ENCODE peak calls at places on chromosomes 13 and 19, in five cellular contexts. One of them, this sample, is unnamed.

GRCh38 chr13:95193509-95194230 is 107.6 kb downstream of the ABCC4 start:
- DNase-seq in H1: no peak
- DNase-seq in mesendoderm: no peak
- DNase-seq in IMR-90: no peak
- DNase-seq in neuronal stem cell: no peak
- DNase-seq in this sample: peak

GRCh38 chr19:11142528-11143171 is 12.9 kb downstream of the SPC24 start:
- DNase-seq in neuronal stem cell: peak
- DNase-seq in IMR-90: peak
- DNase-seq in H1: no peak
- DNase-seq in mesendoderm: peak
- DNase-seq in this sample: peak

GRCh38 chr19:38245826-38246498 is 10.2 kb downstream of the PPP1R14A start:
- DNase-seq in mesendoderm: no peak
- DNase-seq in H1: no peak
- DNase-seq in neuronal stem cell: no peak
- DNase-seq in IMR-90: peak
- DNase-seq in this sample: peak

GRCh38 chr13:80871481-80871880 is 530.6 kb upstream of the SPRY2 start:
- DNase-seq in neuronal stem cell: no peak
- DNase-seq in H1: no peak
- DNase-seq in IMR-90: no peak
- DNase-seq in mesendoderm: peak
- DNase-seq in this sample: no peak

GRCh38 chr13:78398743-78399410 is 204.5 kb downstream of the POU4F1 start:
- DNase-seq in IMR-90: no peak
- DNase-seq in neuronal stem cell: no peak
- DNase-seq in mesendoderm: no peak
- DNase-seq in H1: no peak
- DNase-seq in this sample: no peak

GRCh38 chr13:42970824-42971669 is 21.0 kb downstream of the EPSTI1 start:
- DNase-seq in H1: no peak
- DNase-seq in mesendoderm: peak
- DNase-seq in IMR-90: peak
- DNase-seq in neuronal stem cell: peak
- DNase-seq in this sample: peak

GRCh38 chr13:97142452-97142851 is 79.7 kb upstream of the MBNL2 start:
- DNase-seq in IMR-90: no peak
- DNase-seq in mesendoderm: peak
- DNase-seq in neuronal stem cell: no peak
- DNase-seq in H1: no peak
- DNase-seq in this sample: peak

GRCh38 chr19:15445807-15446376 is 3.9 kb downstream of the WIZ start:
- DNase-seq in IMR-90: no peak
- DNase-seq in H1: no peak
- DNase-seq in mesendoderm: no peak
- DNase-seq in neuronal stem cell: no peak
- DNase-seq in this sample: no peak

GRCh38 chr19:38538793-38539528 is 78.8 kb downstream of the MAP4K1 start:
- DNase-seq in neuronal stem cell: no peak
- DNase-seq in H1: no peak
- DNase-seq in mesendoderm: no peak
- DNase-seq in IMR-90: no peak
- DNase-seq in this sample: no peak

GRCh38 chr13:72141845-72142470 is 275.0 kb upstream of the DACH1 start:
- DNase-seq in neuronal stem cell: no peak
- DNase-seq in mesendoderm: no peak
- DNase-seq in IMR-90: no peak
- DNase-seq in H1: no peak
- DNase-seq in this sample: no peak

GRCh38 chr19:39030854-39031367 is 1.4 kb downstream of the FBXO27 start:
- DNase-seq in neuronal stem cell: peak
- DNase-seq in mesendoderm: peak
- DNase-seq in IMR-90: no peak
- DNase-seq in H1: no peak
- DNase-seq in this sample: peak

GRCh38 chr19:23565256-23565655 is 121.8 kb downstream of the ZNF675 start:
- DNase-seq in neuronal stem cell: no peak
- DNase-seq in H1: no peak
- DNase-seq in IMR-90: no peak
- DNase-seq in mesendoderm: no peak
- DNase-seq in this sample: peak

GRCh38 chr19:42942187-42942789 is 5.3 kb upstream of the PSG7 start:
- DNase-seq in H1: no peak
- DNase-seq in mesendoderm: no peak
- DNase-seq in IMR-90: peak
- DNase-seq in neuronal stem cell: no peak
- DNase-seq in this sample: peak

GRCh38 chr19:45995715-45996385 is 583 bp downstream of the CCDC61 start:
- DNase-seq in mesendoderm: no peak
- DNase-seq in H1: no peak
- DNase-seq in neuronal stem cell: no peak
- DNase-seq in IMR-90: peak
- DNase-seq in this sample: no peak

GRCh38 chr13:59425211-59425721 is 738.5 kb downstream of the DIAPH3 start:
- DNase-seq in IMR-90: peak
- DNase-seq in neuronal stem cell: no peak
- DNase-seq in H1: no peak
- DNase-seq in mesendoderm: no peak
- DNase-seq in this sample: peak

GRCh38 chr19:12567951-12568350 is 16.7 kb upstream of the ZNF564 start:
- DNase-seq in neuronal stem cell: no peak
- DNase-seq in IMR-90: peak
- DNase-seq in mesendoderm: no peak
- DNase-seq in H1: no peak
- DNase-seq in this sample: peak

GRCh38 chr13:86945596-86945995 is 725.6 kb upstream of the SLITRK5 start:
- DNase-seq in H1: no peak
- DNase-seq in IMR-90: no peak
- DNase-seq in mesendoderm: no peak
- DNase-seq in neuronal stem cell: no peak
- DNase-seq in this sample: no peak

GRCh38 chr19:50546527-50547221 is 21.6 kb downstream of the LRRC4B start:
- DNase-seq in neuronal stem cell: no peak
- DNase-seq in mesendoderm: no peak
- DNase-seq in H1: no peak
- DNase-seq in IMR-90: no peak
- DNase-seq in this sample: no peak

GRCh38 chr19:4584670-4585460 is 25.4 kb upstream of the SEMA6B start:
- DNase-seq in mesendoderm: peak
- DNase-seq in IMR-90: no peak
- DNase-seq in H1: no peak
- DNase-seq in neuronal stem cell: no peak
- DNase-seq in this sample: no peak

GRCh38 chr19:5103812-5104410 is 135.0 kb downstream of the KDM4B start:
- DNase-seq in H1: no peak
- DNase-seq in IMR-90: no peak
- DNase-seq in neuronal stem cell: no peak
- DNase-seq in mesendoderm: no peak
- DNase-seq in this sample: no peak

GRCh38 chr19:29587518-29587986 is 18.5 kb upstream of the POP4 start:
- DNase-seq in H1: no peak
- DNase-seq in IMR-90: peak
- DNase-seq in mesendoderm: no peak
- DNase-seq in neuronal stem cell: no peak
- DNase-seq in this sample: no peak

GRCh38 chr19:6740589-6741348 is 1.3 kb downstream of the TRIP10 start:
- DNase-seq in IMR-90: peak
- DNase-seq in H1: no peak
- DNase-seq in neuronal stem cell: peak
- DNase-seq in mesendoderm: peak
- DNase-seq in this sample: peak

GRCh38 chr19:4206818-4207484 is 22.4 kb upstream of the EBI3 start:
- DNase-seq in IMR-90: peak
- DNase-seq in mesendoderm: peak
- DNase-seq in neuronal stem cell: no peak
- DNase-seq in H1: no peak
- DNase-seq in this sample: peak

GRCh38 chr13:21823949-21824348 is 153.1 kb downstream of the FGF9 start:
- DNase-seq in H1: no peak
- DNase-seq in mesendoderm: no peak
- DNase-seq in neuronal stem cell: no peak
- DNase-seq in IMR-90: no peak
- DNase-seq in this sample: no peak

GRCh38 chr19:41480336-41480735 is 37.4 kb downstream of the ERICH4 start:
- DNase-seq in H1: no peak
- DNase-seq in mesendoderm: no peak
- DNase-seq in neuronal stem cell: no peak
- DNase-seq in IMR-90: no peak
- DNase-seq in this sample: no peak

GRCh38 chr13:51122868-51123267 is 11.8 kb upstream of the C13orf42 start:
- DNase-seq in H1: no peak
- DNase-seq in IMR-90: no peak
- DNase-seq in neuronal stem cell: no peak
- DNase-seq in mesendoderm: peak
- DNase-seq in this sample: no peak

GRCh38 chr19:56687036-56687435 is 15.5 kb upstream of the ZNF835 start:
- DNase-seq in mesendoderm: no peak
- DNase-seq in neuronal stem cell: no peak
- DNase-seq in IMR-90: no peak
- DNase-seq in H1: no peak
- DNase-seq in this sample: no peak

GRCh38 chr13:47109028-47109427 is 212.2 kb upstream of the HTR2A start:
- DNase-seq in IMR-90: no peak
- DNase-seq in mesendoderm: no peak
- DNase-seq in H1: no peak
- DNase-seq in neuronal stem cell: no peak
- DNase-seq in this sample: no peak

GRCh38 chr19:19064811-19065745 is 1.3 kb downstream of the SLC25A42 start:
- DNase-seq in H1: no peak
- DNase-seq in neuronal stem cell: no peak
- DNase-seq in mesendoderm: no peak
- DNase-seq in IMR-90: no peak
- DNase-seq in this sample: peak

GRCh38 chr19:5624154-5624663 is 1.3 kb downstream of the SAFB start:
- DNase-seq in H1: no peak
- DNase-seq in mesendoderm: peak
- DNase-seq in IMR-90: peak
- DNase-seq in neuronal stem cell: no peak
- DNase-seq in this sample: no peak

GRCh38 chr13:20425819-20426219 is 99.8 kb downstream of the CRYL1 start:
- DNase-seq in H1: no peak
- DNase-seq in neuronal stem cell: no peak
- DNase-seq in mesendoderm: peak
- DNase-seq in IMR-90: no peak
- DNase-seq in this sample: peak

GRCh38 chr19:15248106-15248505 is 15.9 kb upstream of the EPHX3 start:
- DNase-seq in H1: no peak
- DNase-seq in mesendoderm: no peak
- DNase-seq in neuronal stem cell: no peak
- DNase-seq in IMR-90: peak
- DNase-seq in this sample: no peak

DNA sequence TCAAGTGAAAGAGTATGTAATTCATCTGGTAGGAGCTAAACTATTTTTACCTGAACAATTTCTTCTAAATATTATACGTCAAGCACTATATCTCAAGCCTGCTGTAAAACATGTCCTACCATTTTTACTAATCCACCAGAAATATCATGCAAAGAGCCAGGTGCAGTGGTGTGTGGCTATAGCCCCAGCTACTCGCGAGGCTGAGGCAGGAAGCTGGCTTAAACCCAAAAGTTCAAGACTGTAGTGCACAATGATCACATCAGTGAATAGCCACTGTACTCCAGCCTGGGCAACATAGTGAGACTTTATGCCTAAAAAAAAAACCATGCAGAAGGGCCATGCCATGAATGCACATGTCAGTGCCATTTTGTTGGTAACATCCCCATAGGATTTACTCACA is 20.7 kb upstream of the CLN5 start:
- DNase-seq in mesendoderm: no peak
- DNase-seq in neuronal stem cell: no peak
- DNase-seq in H1: no peak
- DNase-seq in IMR-90: no peak
- DNase-seq in this sample: no peak
- H4K8ac ChIP-seq in mesendoderm: no peak
- H4K8ac ChIP-seq in neuronal stem cell: no peak
- H4K8ac ChIP-seq in H1: no peak
- H4K8ac ChIP-seq in IMR-90: no peak
- H4K8ac ChIP-seq in this sample: no peak

GRCh38 chr13:113820813-113821651 is 42.8 kb downstream of the GAS6 start:
- DNase-seq in mesendoderm: no peak
- DNase-seq in neuronal stem cell: no peak
- DNase-seq in IMR-90: peak
- DNase-seq in H1: no peak
- DNase-seq in this sample: peak
- H3K4ac ChIP-seq in mesendoderm: no peak
- H3K4ac ChIP-seq in neuronal stem cell: no peak
- H3K4ac ChIP-seq in IMR-90: peak
- H3K4ac ChIP-seq in H1: no peak
- H3K4ac ChIP-seq in this sample: peak

DNA sequence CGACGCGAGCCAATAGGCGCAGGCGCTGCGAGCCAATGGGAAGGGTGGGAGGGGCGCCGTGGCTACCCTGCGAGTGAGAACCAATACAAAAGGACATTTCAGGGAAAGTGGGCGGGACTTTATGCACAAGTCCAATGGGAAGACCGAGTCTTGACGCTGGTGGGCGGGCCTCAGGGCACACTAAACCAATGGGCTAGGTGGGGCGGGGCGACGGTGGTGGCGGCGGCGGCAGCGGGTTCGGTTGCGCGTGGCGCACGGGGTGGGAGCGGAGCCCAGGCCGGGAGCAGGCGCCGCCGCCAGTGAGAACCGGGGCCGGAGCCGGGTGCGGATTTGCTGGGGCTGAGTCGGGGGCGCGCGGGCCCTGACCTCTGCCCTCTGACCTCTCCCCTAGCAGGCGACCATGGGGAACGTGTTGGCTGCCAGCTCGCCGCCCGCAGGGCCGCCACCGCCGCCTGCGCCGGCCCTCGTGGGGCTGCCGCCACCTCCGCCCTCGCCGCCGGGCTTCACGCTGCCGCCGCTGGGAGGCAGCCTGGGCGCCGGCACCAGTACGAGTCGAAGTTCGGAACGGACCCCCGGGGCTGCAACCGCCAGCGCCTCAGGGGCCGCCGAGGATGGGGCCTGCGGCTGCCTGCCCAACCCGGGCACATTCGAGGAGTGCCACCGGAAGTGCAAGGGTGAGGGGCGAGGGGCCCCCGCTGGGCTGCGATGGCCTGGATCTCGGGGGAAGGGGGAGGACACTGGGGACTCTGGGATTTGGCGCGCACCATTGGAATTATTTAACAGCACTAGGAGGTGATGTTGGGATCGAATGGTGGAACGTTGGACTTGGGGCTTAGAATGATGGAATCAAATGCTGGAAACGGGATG is at the start of gene TOMM40:
- DNase-seq in H1: no peak
- DNase-seq in IMR-90: peak
- DNase-seq in mesendoderm: peak
- DNase-seq in neuronal stem cell: no peak
- DNase-seq in this sample: no peak
- H4K8ac ChIP-seq in H1: peak
- H4K8ac ChIP-seq in IMR-90: peak
- H4K8ac ChIP-seq in mesendoderm: no peak
- H4K8ac ChIP-seq in neuronal stem cell: no peak
- H4K8ac ChIP-seq in this sample: peak

DNA sequence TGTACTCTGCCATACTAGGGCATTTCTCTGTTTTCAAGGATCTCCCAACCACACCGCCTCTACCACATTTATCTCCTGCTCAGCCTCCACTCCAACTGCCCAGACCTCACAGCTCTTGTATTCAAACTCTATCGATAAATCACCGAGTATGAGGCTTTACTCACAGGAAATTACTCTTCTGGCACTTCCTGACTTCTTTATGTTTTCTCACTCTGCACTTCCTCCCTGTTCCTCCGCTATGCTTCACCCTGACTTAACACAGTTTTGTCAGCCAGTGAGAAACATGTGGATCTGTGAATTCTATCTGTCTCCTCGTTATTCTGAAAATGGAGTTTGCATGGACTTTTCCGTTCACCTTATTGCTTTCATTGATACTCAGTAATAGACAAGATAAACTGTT is 2.6 kb upstream of the CARD8 start:
- DNase-seq in neuronal stem cell: no peak
- DNase-seq in IMR-90: no peak
- DNase-seq in H1: no peak
- DNase-seq in mesendoderm: no peak
- DNase-seq in this sample: no peak
- H3K4ac ChIP-seq in neuronal stem cell: no peak
- H3K4ac ChIP-seq in IMR-90: no peak
- H3K4ac ChIP-seq in H1: no peak
- H3K4ac ChIP-seq in mesendoderm: no peak
- H3K4ac ChIP-seq in this sample: no peak

This sample was measured in trophoblast cell.